ENCODE peak calls at places on chromosomes 16 and 17, in four cellular contexts. One of them, this sample, is unnamed.

GRCh38 chr17:78665952-78666920 is 89.0 kb upstream of the DNAH17 start:
- DNase-seq in activated CD4-positive, CD25-positive, alpha-beta regulatory T cell treated with anti-CD3 and anti-CD28 coated beads, Interleukin-2, amount 50 U/mL, for 16 hours: no peak
- DNase-seq in A172: peak
- DNase-seq in KG1: peak
- DNase-seq in this sample: no peak

GRCh38 chr16:84532855-84533486 is 28.5 kb upstream of the MEAK7 start:
- DNase-seq in activated CD4-positive, CD25-positive, alpha-beta regulatory T cell treated with anti-CD3 and anti-CD28 coated beads, Interleukin-2, amount 50 U/mL, for 16 hours: no peak
- DNase-seq in A172: peak
- DNase-seq in KG1: peak
- DNase-seq in this sample: peak

GRCh38 chr17:77531641-77532040 is 390.9 kb downstream of the SEC14L1 start:
- DNase-seq in activated CD4-positive, CD25-positive, alpha-beta regulatory T cell treated with anti-CD3 and anti-CD28 coated beads, Interleukin-2, amount 50 U/mL, for 16 hours: no peak
- DNase-seq in A172: no peak
- DNase-seq in KG1: no peak
- DNase-seq in this sample: no peak

GRCh38 chr17:27981978-27982377 is 60.5 kb upstream of the NLK start:
- DNase-seq in activated CD4-positive, CD25-positive, alpha-beta regulatory T cell treated with anti-CD3 and anti-CD28 coated beads, Interleukin-2, amount 50 U/mL, for 16 hours: no peak
- DNase-seq in A172: no peak
- DNase-seq in KG1: no peak
- DNase-seq in this sample: no peak

GRCh38 chr16:58462997-58463891 is 36.7 kb upstream of the NDRG4 start:
- DNase-seq in activated CD4-positive, CD25-positive, alpha-beta regulatory T cell treated with anti-CD3 and anti-CD28 coated beads, Interleukin-2, amount 50 U/mL, for 16 hours: no peak
- DNase-seq in A172: no peak
- DNase-seq in KG1: no peak
- DNase-seq in this sample: no peak

GRCh38 chr17:57946798-57947358 is 8.3 kb downstream of the CUEDC1 start:
- DNase-seq in activated CD4-positive, CD25-positive, alpha-beta regulatory T cell treated with anti-CD3 and anti-CD28 coated beads, Interleukin-2, amount 50 U/mL, for 16 hours: no peak
- DNase-seq in A172: no peak
- DNase-seq in KG1: peak
- DNase-seq in this sample: peak

GRCh38 chr17:64991726-64992125 is 64.8 kb downstream of the GNA13 start:
- DNase-seq in activated CD4-positive, CD25-positive, alpha-beta regulatory T cell treated with anti-CD3 and anti-CD28 coated beads, Interleukin-2, amount 50 U/mL, for 16 hours: no peak
- DNase-seq in A172: no peak
- DNase-seq in KG1: no peak
- DNase-seq in this sample: no peak

GRCh38 chr17:29549169-29549935 is 17.5 kb downstream of the ABHD15 start:
- DNase-seq in activated CD4-positive, CD25-positive, alpha-beta regulatory T cell treated with anti-CD3 and anti-CD28 coated beads, Interleukin-2, amount 50 U/mL, for 16 hours: no peak
- DNase-seq in A172: no peak
- DNase-seq in KG1: no peak
- DNase-seq in this sample: no peak

GRCh38 chr17:62062313-62062712 is 2.8 kb downstream of the MED13 start:
- DNase-seq in activated CD4-positive, CD25-positive, alpha-beta regulatory T cell treated with anti-CD3 and anti-CD28 coated beads, Interleukin-2, amount 50 U/mL, for 16 hours: no peak
- DNase-seq in A172: no peak
- DNase-seq in KG1: no peak
- DNase-seq in this sample: no peak

GRCh38 chr16:88306860-88307545 is 75.8 kb upstream of the ZNF469 start:
- DNase-seq in activated CD4-positive, CD25-positive, alpha-beta regulatory T cell treated with anti-CD3 and anti-CD28 coated beads, Interleukin-2, amount 50 U/mL, for 16 hours: no peak
- DNase-seq in A172: peak
- DNase-seq in KG1: no peak
- DNase-seq in this sample: peak

GRCh38 chr16:29663020-29663828 is at the start of gene SPN:
- DNase-seq in activated CD4-positive, CD25-positive, alpha-beta regulatory T cell treated with anti-CD3 and anti-CD28 coated beads, Interleukin-2, amount 50 U/mL, for 16 hours: no peak
- DNase-seq in A172: peak
- DNase-seq in KG1: peak
- DNase-seq in this sample: no peak

GRCh38 chr17:81807210-81807719 is 3.3 kb downstream of the GCGR start:
- DNase-seq in activated CD4-positive, CD25-positive, alpha-beta regulatory T cell treated with anti-CD3 and anti-CD28 coated beads, Interleukin-2, amount 50 U/mL, for 16 hours: no peak
- DNase-seq in A172: no peak
- DNase-seq in KG1: no peak
- DNase-seq in this sample: no peak

GRCh38 chr16:86680661-86681439 is 102.5 kb downstream of the FOXL1 start:
- DNase-seq in activated CD4-positive, CD25-positive, alpha-beta regulatory T cell treated with anti-CD3 and anti-CD28 coated beads, Interleukin-2, amount 50 U/mL, for 16 hours: no peak
- DNase-seq in A172: peak
- DNase-seq in KG1: no peak
- DNase-seq in this sample: no peak

GRCh38 chr17:44496815-44497214 is 6.4 kb downstream of the GPATCH8 start:
- DNase-seq in activated CD4-positive, CD25-positive, alpha-beta regulatory T cell treated with anti-CD3 and anti-CD28 coated beads, Interleukin-2, amount 50 U/mL, for 16 hours: no peak
- DNase-seq in A172: no peak
- DNase-seq in KG1: no peak
- DNase-seq in this sample: no peak

GRCh38 chr17:5757306-5757907 is 173.1 kb upstream of the NLRP1 start:
- DNase-seq in activated CD4-positive, CD25-positive, alpha-beta regulatory T cell treated with anti-CD3 and anti-CD28 coated beads, Interleukin-2, amount 50 U/mL, for 16 hours: no peak
- DNase-seq in A172: no peak
- DNase-seq in KG1: no peak
- DNase-seq in this sample: no peak

GRCh38 chr17:2237521-2237921 is 66.1 kb downstream of the SMG6 start:
- DNase-seq in activated CD4-positive, CD25-positive, alpha-beta regulatory T cell treated with anti-CD3 and anti-CD28 coated beads, Interleukin-2, amount 50 U/mL, for 16 hours: no peak
- DNase-seq in A172: peak
- DNase-seq in KG1: no peak
- DNase-seq in this sample: no peak

GRCh38 chr16:67016681-67017450 is 12.1 kb upstream of the CBFB start:
- DNase-seq in activated CD4-positive, CD25-positive, alpha-beta regulatory T cell treated with anti-CD3 and anti-CD28 coated beads, Interleukin-2, amount 50 U/mL, for 16 hours: no peak
- DNase-seq in A172: no peak
- DNase-seq in KG1: no peak
- DNase-seq in this sample: no peak

GRCh38 chr16:72952404-72953301 is 95.3 kb downstream of the ZFHX3 start:
- DNase-seq in activated CD4-positive, CD25-positive, alpha-beta regulatory T cell treated with anti-CD3 and anti-CD28 coated beads, Interleukin-2, amount 50 U/mL, for 16 hours: no peak
- DNase-seq in A172: peak
- DNase-seq in KG1: no peak
- DNase-seq in this sample: no peak

GRCh38 chr17:32253117-32253611 is 12.5 kb upstream of the RHBDL3 start:
- DNase-seq in activated CD4-positive, CD25-positive, alpha-beta regulatory T cell treated with anti-CD3 and anti-CD28 coated beads, Interleukin-2, amount 50 U/mL, for 16 hours: peak
- DNase-seq in A172: peak
- DNase-seq in KG1: peak
- DNase-seq in this sample: peak

GRCh38 chr16:56984639-56985038 is 4.7 kb upstream of the NLRC5 start:
- DNase-seq in activated CD4-positive, CD25-positive, alpha-beta regulatory T cell treated with anti-CD3 and anti-CD28 coated beads, Interleukin-2, amount 50 U/mL, for 16 hours: no peak
- DNase-seq in A172: no peak
- DNase-seq in KG1: no peak
- DNase-seq in this sample: no peak

GRCh38 chr17:34354637-34355036 is 1.6 kb upstream of the CCL13 start:
- DNase-seq in activated CD4-positive, CD25-positive, alpha-beta regulatory T cell treated with anti-CD3 and anti-CD28 coated beads, Interleukin-2, amount 50 U/mL, for 16 hours: no peak
- DNase-seq in A172: no peak
- DNase-seq in KG1: no peak
- DNase-seq in this sample: no peak

GRCh38 chr17:78359936-78360370 is at the start of gene SOCS3:
- DNase-seq in activated CD4-positive, CD25-positive, alpha-beta regulatory T cell treated with anti-CD3 and anti-CD28 coated beads, Interleukin-2, amount 50 U/mL, for 16 hours: peak
- DNase-seq in A172: peak
- DNase-seq in KG1: peak
- DNase-seq in this sample: peak

GRCh38 chr17:64277831-64278562 is 14.9 kb upstream of the TEX2 start:
- DNase-seq in activated CD4-positive, CD25-positive, alpha-beta regulatory T cell treated with anti-CD3 and anti-CD28 coated beads, Interleukin-2, amount 50 U/mL, for 16 hours: no peak
- DNase-seq in A172: no peak
- DNase-seq in KG1: no peak
- DNase-seq in this sample: no peak

GRCh38 chr17:58327363-58328194 is 1.0 kb downstream of the TSPOAP1 start:
- DNase-seq in activated CD4-positive, CD25-positive, alpha-beta regulatory T cell treated with anti-CD3 and anti-CD28 coated beads, Interleukin-2, amount 50 U/mL, for 16 hours: no peak
- DNase-seq in A172: no peak
- DNase-seq in KG1: no peak
- DNase-seq in this sample: no peak

GRCh38 chr16:65776639-65777183 is 589.8 kb upstream of the CDH5 start:
- DNase-seq in activated CD4-positive, CD25-positive, alpha-beta regulatory T cell treated with anti-CD3 and anti-CD28 coated beads, Interleukin-2, amount 50 U/mL, for 16 hours: no peak
- DNase-seq in A172: no peak
- DNase-seq in KG1: no peak
- DNase-seq in this sample: no peak

GRCh38 chr16:84885024-84885910 is 65.5 kb downstream of the CRISPLD2 start:
- DNase-seq in activated CD4-positive, CD25-positive, alpha-beta regulatory T cell treated with anti-CD3 and anti-CD28 coated beads, Interleukin-2, amount 50 U/mL, for 16 hours: no peak
- DNase-seq in A172: no peak
- DNase-seq in KG1: no peak
- DNase-seq in this sample: no peak

GRCh38 chr16:84963046-84963445 is 48.3 kb downstream of the ZDHHC7 start:
- DNase-seq in activated CD4-positive, CD25-positive, alpha-beta regulatory T cell treated with anti-CD3 and anti-CD28 coated beads, Interleukin-2, amount 50 U/mL, for 16 hours: no peak
- DNase-seq in A172: no peak
- DNase-seq in KG1: no peak
- DNase-seq in this sample: no peak

GRCh38 chr16:85136213-85136704 is 24.0 kb upstream of the CIBAR2 start:
- DNase-seq in activated CD4-positive, CD25-positive, alpha-beta regulatory T cell treated with anti-CD3 and anti-CD28 coated beads, Interleukin-2, amount 50 U/mL, for 16 hours: no peak
- DNase-seq in A172: no peak
- DNase-seq in KG1: no peak
- DNase-seq in this sample: no peak

GRCh38 chr17:65750166-65750565 is 188.7 kb upstream of the AXIN2 start:
- DNase-seq in activated CD4-positive, CD25-positive, alpha-beta regulatory T cell treated with anti-CD3 and anti-CD28 coated beads, Interleukin-2, amount 50 U/mL, for 16 hours: no peak
- DNase-seq in A172: no peak
- DNase-seq in KG1: no peak
- DNase-seq in this sample: no peak

GRCh38 chr17:22510504-22510903 is 818.2 kb downstream of the KCNJ18 start:
- DNase-seq in activated CD4-positive, CD25-positive, alpha-beta regulatory T cell treated with anti-CD3 and anti-CD28 coated beads, Interleukin-2, amount 50 U/mL, for 16 hours: no peak
- DNase-seq in A172: no peak
- DNase-seq in KG1: no peak
- DNase-seq in this sample: no peak

GRCh38 chr17:31095239-31096105 is 695 bp downstream of the NF1 start:
- DNase-seq in activated CD4-positive, CD25-positive, alpha-beta regulatory T cell treated with anti-CD3 and anti-CD28 coated beads, Interleukin-2, amount 50 U/mL, for 16 hours: no peak
- DNase-seq in A172: peak
- DNase-seq in KG1: peak
- DNase-seq in this sample: peak

GRCh38 chr16:10324210-10324609 is 61.7 kb upstream of the ATF7IP2 start:
- DNase-seq in activated CD4-positive, CD25-positive, alpha-beta regulatory T cell treated with anti-CD3 and anti-CD28 coated beads, Interleukin-2, amount 50 U/mL, for 16 hours: no peak
- DNase-seq in A172: no peak
- DNase-seq in KG1: no peak
- DNase-seq in this sample: no peak

This sample was measured in NCI-H226.